ENCODE peak calls at places on chromosomes 1 and 21, in ten cellular contexts. One of them, this sample, is unnamed.

GRCh38 chr1:26530898-26531598 is 1.5 kb downstream of the RPS6KA1 start:
- DNase-seq in posterior cingulate gyrus: no peak
- DNase-seq in NCI-H1092 treated with DMSO at 0.1 percent for 48 hours: peak
- DNase-seq in SIG-M5: no peak
- DNase-seq in hepatic stellate cell: no peak
- DNase-seq in body of pancreas: peak
- DNase-seq in GM13976: peak
- DNase-seq in KG1: no peak
- DNase-seq in CD14-positive monocyte: no peak
- DNase-seq in cardiac muscle cell: peak
- DNase-seq in this sample: peak

GRCh38 chr1:89865498-89866385 is 44.9 kb downstream of the LRRC8D start:
- DNase-seq in posterior cingulate gyrus: no peak
- DNase-seq in NCI-H1092 treated with DMSO at 0.1 percent for 48 hours: no peak
- DNase-seq in SIG-M5: no peak
- DNase-seq in hepatic stellate cell: peak
- DNase-seq in body of pancreas: no peak
- DNase-seq in GM13976: no peak
- DNase-seq in KG1: no peak
- DNase-seq in CD14-positive monocyte: no peak
- DNase-seq in cardiac muscle cell: peak
- DNase-seq in this sample: no peak

GRCh38 chr1:87150143-87150542 is 178.5 kb upstream of the LMO4 start:
- DNase-seq in posterior cingulate gyrus: no peak
- DNase-seq in NCI-H1092 treated with DMSO at 0.1 percent for 48 hours: no peak
- DNase-seq in SIG-M5: no peak
- DNase-seq in hepatic stellate cell: no peak
- DNase-seq in body of pancreas: no peak
- DNase-seq in GM13976: no peak
- DNase-seq in KG1: no peak
- DNase-seq in CD14-positive monocyte: no peak
- DNase-seq in cardiac muscle cell: no peak
- DNase-seq in this sample: no peak

GRCh38 chr1:233707153-233707905 is 93.4 kb downstream of the KCNK1 start:
- DNase-seq in posterior cingulate gyrus: no peak
- DNase-seq in NCI-H1092 treated with DMSO at 0.1 percent for 48 hours: no peak
- DNase-seq in SIG-M5: no peak
- DNase-seq in hepatic stellate cell: no peak
- DNase-seq in body of pancreas: peak
- DNase-seq in GM13976: no peak
- DNase-seq in KG1: no peak
- DNase-seq in CD14-positive monocyte: no peak
- DNase-seq in cardiac muscle cell: peak
- DNase-seq in this sample: peak

GRCh38 chr1:4596486-4596885 is 57.9 kb upstream of the AJAP1 start:
- DNase-seq in posterior cingulate gyrus: no peak
- DNase-seq in NCI-H1092 treated with DMSO at 0.1 percent for 48 hours: no peak
- DNase-seq in SIG-M5: no peak
- DNase-seq in hepatic stellate cell: no peak
- DNase-seq in body of pancreas: no peak
- DNase-seq in GM13976: no peak
- DNase-seq in KG1: no peak
- DNase-seq in CD14-positive monocyte: no peak
- DNase-seq in cardiac muscle cell: no peak
- DNase-seq in this sample: no peak

GRCh38 chr1:27542463-27543273 is 52.7 kb upstream of the WASF2 start:
- DNase-seq in posterior cingulate gyrus: no peak
- DNase-seq in NCI-H1092 treated with DMSO at 0.1 percent for 48 hours: no peak
- DNase-seq in SIG-M5: no peak
- DNase-seq in hepatic stellate cell: no peak
- DNase-seq in body of pancreas: peak
- DNase-seq in GM13976: no peak
- DNase-seq in KG1: no peak
- DNase-seq in CD14-positive monocyte: no peak
- DNase-seq in cardiac muscle cell: peak
- DNase-seq in this sample: peak

GRCh38 chr1:194705123-194705522 is 1518.7 kb upstream of the B3GALT2 start:
- DNase-seq in posterior cingulate gyrus: no peak
- DNase-seq in NCI-H1092 treated with DMSO at 0.1 percent for 48 hours: no peak
- DNase-seq in SIG-M5: no peak
- DNase-seq in hepatic stellate cell: no peak
- DNase-seq in body of pancreas: no peak
- DNase-seq in GM13976: no peak
- DNase-seq in KG1: no peak
- DNase-seq in CD14-positive monocyte: no peak
- DNase-seq in cardiac muscle cell: peak
- DNase-seq in this sample: no peak

GRCh38 chr1:8814870-8815269 is 2.6 kb downstream of the RERE start:
- DNase-seq in posterior cingulate gyrus: no peak
- DNase-seq in NCI-H1092 treated with DMSO at 0.1 percent for 48 hours: peak
- DNase-seq in SIG-M5: no peak
- DNase-seq in hepatic stellate cell: no peak
- DNase-seq in body of pancreas: peak
- DNase-seq in GM13976: no peak
- DNase-seq in KG1: no peak
- DNase-seq in CD14-positive monocyte: no peak
- DNase-seq in cardiac muscle cell: no peak
- DNase-seq in this sample: no peak

GRCh38 chr1:208159542-208160258 is 84.5 kb downstream of the PLXNA2 start:
- DNase-seq in posterior cingulate gyrus: no peak
- DNase-seq in NCI-H1092 treated with DMSO at 0.1 percent for 48 hours: peak
- DNase-seq in SIG-M5: no peak
- DNase-seq in hepatic stellate cell: peak
- DNase-seq in body of pancreas: peak
- DNase-seq in GM13976: no peak
- DNase-seq in KG1: no peak
- DNase-seq in CD14-positive monocyte: no peak
- DNase-seq in cardiac muscle cell: peak
- DNase-seq in this sample: no peak

GRCh38 chr1:31976401-31976800 is 37.3 kb upstream of the KHDRBS1 start:
- DNase-seq in posterior cingulate gyrus: no peak
- DNase-seq in NCI-H1092 treated with DMSO at 0.1 percent for 48 hours: no peak
- DNase-seq in SIG-M5: no peak
- DNase-seq in hepatic stellate cell: no peak
- DNase-seq in body of pancreas: no peak
- DNase-seq in GM13976: no peak
- DNase-seq in KG1: no peak
- DNase-seq in CD14-positive monocyte: no peak
- DNase-seq in cardiac muscle cell: no peak
- DNase-seq in this sample: no peak

GRCh38 chr1:152761609-152762213 is 3.9 kb downstream of the KPRP start:
- DNase-seq in posterior cingulate gyrus: no peak
- DNase-seq in NCI-H1092 treated with DMSO at 0.1 percent for 48 hours: no peak
- DNase-seq in SIG-M5: no peak
- DNase-seq in hepatic stellate cell: no peak
- DNase-seq in body of pancreas: no peak
- DNase-seq in GM13976: no peak
- DNase-seq in KG1: no peak
- DNase-seq in CD14-positive monocyte: no peak
- DNase-seq in cardiac muscle cell: no peak
- DNase-seq in this sample: no peak

GRCh38 chr1:17585266-17585987 is 45.9 kb downstream of the ARHGEF10L start:
- DNase-seq in posterior cingulate gyrus: no peak
- DNase-seq in NCI-H1092 treated with DMSO at 0.1 percent for 48 hours: no peak
- DNase-seq in SIG-M5: no peak
- DNase-seq in hepatic stellate cell: no peak
- DNase-seq in body of pancreas: no peak
- DNase-seq in GM13976: no peak
- DNase-seq in KG1: no peak
- DNase-seq in CD14-positive monocyte: no peak
- DNase-seq in cardiac muscle cell: no peak
- DNase-seq in this sample: no peak

GRCh38 chr1:112033422-112034120 is 44.1 kb upstream of the KCND3 start:
- DNase-seq in posterior cingulate gyrus: no peak
- DNase-seq in NCI-H1092 treated with DMSO at 0.1 percent for 48 hours: peak
- DNase-seq in SIG-M5: no peak
- DNase-seq in hepatic stellate cell: no peak
- DNase-seq in body of pancreas: no peak
- DNase-seq in GM13976: no peak
- DNase-seq in KG1: no peak
- DNase-seq in CD14-positive monocyte: no peak
- DNase-seq in cardiac muscle cell: no peak
- DNase-seq in this sample: no peak

GRCh38 chr1:40825430-40825778 is 36.8 kb downstream of the CITED4 start:
- DNase-seq in posterior cingulate gyrus: no peak
- DNase-seq in NCI-H1092 treated with DMSO at 0.1 percent for 48 hours: no peak
- DNase-seq in SIG-M5: no peak
- DNase-seq in hepatic stellate cell: no peak
- DNase-seq in body of pancreas: no peak
- DNase-seq in GM13976: peak
- DNase-seq in KG1: no peak
- DNase-seq in CD14-positive monocyte: no peak
- DNase-seq in cardiac muscle cell: no peak
- DNase-seq in this sample: no peak

GRCh38 chr1:55640708-55641473 is 425.7 kb upstream of the USP24 start:
- DNase-seq in posterior cingulate gyrus: peak
- DNase-seq in NCI-H1092 treated with DMSO at 0.1 percent for 48 hours: no peak
- DNase-seq in SIG-M5: no peak
- DNase-seq in hepatic stellate cell: peak
- DNase-seq in body of pancreas: peak
- DNase-seq in GM13976: peak
- DNase-seq in KG1: no peak
- DNase-seq in CD14-positive monocyte: peak
- DNase-seq in cardiac muscle cell: peak
- DNase-seq in this sample: peak

GRCh38 chr1:226569879-226570547 is 21.4 kb downstream of the STUM start:
- DNase-seq in posterior cingulate gyrus: no peak
- DNase-seq in NCI-H1092 treated with DMSO at 0.1 percent for 48 hours: no peak
- DNase-seq in SIG-M5: no peak
- DNase-seq in hepatic stellate cell: peak
- DNase-seq in body of pancreas: no peak
- DNase-seq in GM13976: peak
- DNase-seq in KG1: no peak
- DNase-seq in CD14-positive monocyte: no peak
- DNase-seq in cardiac muscle cell: no peak
- DNase-seq in this sample: no peak

GRCh38 chr1:196209983-196210382 is 398.3 kb downstream of the KCNT2 start:
- DNase-seq in posterior cingulate gyrus: no peak
- DNase-seq in NCI-H1092 treated with DMSO at 0.1 percent for 48 hours: no peak
- DNase-seq in SIG-M5: no peak
- DNase-seq in hepatic stellate cell: no peak
- DNase-seq in body of pancreas: no peak
- DNase-seq in GM13976: no peak
- DNase-seq in KG1: no peak
- DNase-seq in CD14-positive monocyte: no peak
- DNase-seq in cardiac muscle cell: peak
- DNase-seq in this sample: peak

GRCh38 chr21:29209696-29210095 is 79.3 kb downstream of the MAP3K7CL start:
- DNase-seq in posterior cingulate gyrus: no peak
- DNase-seq in NCI-H1092 treated with DMSO at 0.1 percent for 48 hours: no peak
- DNase-seq in SIG-M5: no peak
- DNase-seq in hepatic stellate cell: no peak
- DNase-seq in body of pancreas: no peak
- DNase-seq in GM13976: no peak
- DNase-seq in KG1: no peak
- DNase-seq in CD14-positive monocyte: no peak
- DNase-seq in cardiac muscle cell: no peak
- DNase-seq in this sample: no peak

GRCh38 chr1:16727190-16728111 is 12.9 kb upstream of the RNU1-4 start:
- DNase-seq in posterior cingulate gyrus: peak
- DNase-seq in NCI-H1092 treated with DMSO at 0.1 percent for 48 hours: no peak
- DNase-seq in SIG-M5: no peak
- DNase-seq in hepatic stellate cell: peak
- DNase-seq in body of pancreas: no peak
- DNase-seq in GM13976: peak
- DNase-seq in KG1: peak
- DNase-seq in CD14-positive monocyte: peak
- DNase-seq in cardiac muscle cell: peak
- DNase-seq in this sample: peak

GRCh38 chr21:46124083-46124925 is 26.4 kb downstream of the COL6A2 start:
- DNase-seq in posterior cingulate gyrus: peak
- DNase-seq in NCI-H1092 treated with DMSO at 0.1 percent for 48 hours: no peak
- DNase-seq in SIG-M5: no peak
- DNase-seq in hepatic stellate cell: no peak
- DNase-seq in body of pancreas: peak
- DNase-seq in GM13976: no peak
- DNase-seq in KG1: no peak
- DNase-seq in CD14-positive monocyte: peak
- DNase-seq in cardiac muscle cell: no peak
- DNase-seq in this sample: no peak

GRCh38 chr1:68049941-68050878 is at the start of gene DIRAS3:
- DNase-seq in posterior cingulate gyrus: no peak
- DNase-seq in NCI-H1092 treated with DMSO at 0.1 percent for 48 hours: peak
- DNase-seq in SIG-M5: no peak
- DNase-seq in hepatic stellate cell: no peak
- DNase-seq in body of pancreas: peak
- DNase-seq in GM13976: no peak
- DNase-seq in KG1: no peak
- DNase-seq in CD14-positive monocyte: no peak
- DNase-seq in cardiac muscle cell: peak
- DNase-seq in this sample: peak

This sample was measured in mucosa of gallbladder.